ENCODE peak calls at places on chromosomes 11 and 22, in five cellular contexts. N, Y, U, A and Q are unnamed samples.
A peak's percentile ranks its signal among the peaks of the same experiment; 100 is the strongest.

GRCh38 chr11:72233773-72234513 is 9.4 kb downstream of the INPPL1 start:
- DNase-seq in N (no peak), Y (no peak), U (no peak), A (no peak), Q (no peak)

GRCh38 chr22:25201557-25202273 is 2.1 kb downstream of the CRYBB3 start:
- DNase-seq in N (no peak), Y (no peak), U (no peak), A (no peak), Q (no peak)

GRCh38 chr11:12756101-12756500 is 81.9 kb downstream of the TEAD1 start:
- DNase-seq in N (no peak), Y (no peak), U (no peak), A (no peak), Q (no peak)

GRCh38 chr22:35023692-35024363 is 42.1 kb upstream of the ISX start:
- DNase-seq in N (peak; percentile 72), Y (peak; percentile 55), U (peak; percentile 32), A (peak; percentile 52), Q (peak; percentile 60)

GRCh38 chr11:1701041-1701807 is 4.2 kb downstream of the KRTAP5-6 start:
- DNase-seq in N (no peak), Y (no peak), U (no peak), A (no peak), Q (peak; percentile 63)

GRCh38 chr11:123196060-123196714 is 1.1 kb upstream of the CLMP start:
- DNase-seq in N (no peak), Y (no peak), U (no peak), A (no peak), Q (no peak)

GRCh38 chr11:19628018-19628417 is 84.6 kb upstream of the NAV2 start:
- DNase-seq in N (peak; percentile 87), Y (peak; percentile 90), U (peak; percentile 68), A (peak; percentile 64), Q (no peak)

GRCh38 chr11:76770642-76771445 is 12.3 kb upstream of the TSKU start:
- DNase-seq in N (no peak), Y (peak; percentile 77), U (peak; percentile 84), A (no peak), Q (no peak)

GRCh38 chr11:102924851-102925380 is 30.6 kb downstream of the MMP13 start:
- DNase-seq in N (no peak), Y (no peak), U (peak; percentile 34), A (no peak), Q (no peak)

GRCh38 chr11:107722671-107723070 is 10.8 kb upstream of the SLN start:
- DNase-seq in N (no peak), Y (no peak), U (no peak), A (no peak), Q (no peak)

GRCh38 chr11:112958670-112959069 is 2.5 kb upstream of the NCAM1 start:
- DNase-seq in N (no peak), Y (peak; percentile 66), U (peak; percentile 21), A (no peak), Q (no peak)

GRCh38 chr11:30596832-30597231 is 10.7 kb upstream of the MPPED2 start:
- DNase-seq in N (no peak), Y (no peak), U (no peak), A (no peak), Q (no peak)

GRCh38 chr11:120027546-120028180 is 110.2 kb downstream of the TRIM29 start:
- DNase-seq in N (no peak), Y (no peak), U (no peak), A (no peak), Q (no peak)

GRCh38 chr11:58068640-58069039 is 37.9 kb downstream of the OR6Q1 start:
- DNase-seq in N (no peak), Y (no peak), U (no peak), A (no peak), Q (peak; percentile 40)

GRCh38 chr22:44172370-44173108 is 8.2 kb upstream of the PARVG start:
- DNase-seq in N (no peak), Y (no peak), U (no peak), A (peak; percentile 60), Q (peak; percentile 89)

GRCh38 chr11:69137148-69137844 is 18.4 kb upstream of the SMIM38 start:
- DNase-seq in N (no peak), Y (no peak), U (no peak), A (no peak), Q (no peak)

GRCh38 chr11:64610596-64610995 is 19.6 kb downstream of the SLC22A12 start:
- DNase-seq in N (no peak), Y (no peak), U (no peak), A (no peak), Q (no peak)

GRCh38 chr22:19429950-19430889 is 1.3 kb downstream of the HIRA start:
- DNase-seq in N (no peak), Y (peak; percentile 82), U (peak; percentile 46), A (no peak), Q (peak; percentile 67)

GRCh38 chr22:28019881-28020861 is 101.1 kb upstream of the PITPNB start:
- DNase-seq in N (peak; percentile 76), Y (peak; percentile 66), U (peak; percentile 23), A (peak; percentile 70), Q (peak; percentile 77)

GRCh38 chr22:28017558-28017820 is 98.4 kb upstream of the PITPNB start:
- DNase-seq in N (peak; percentile 42), Y (no peak), U (no peak), A (no peak), Q (no peak)

GRCh38 chr22:28017859-28018258 is 98.8 kb upstream of the PITPNB start:
- DNase-seq in N (peak; percentile 38), Y (no peak), U (no peak), A (peak; percentile 19), Q (no peak)

GRCh38 chr22:28018461-28018927 is 99.4 kb upstream of the PITPNB start:
- DNase-seq in N (peak; percentile 25), Y (no peak), U (no peak), A (peak; percentile 16), Q (no peak)

DNA sequence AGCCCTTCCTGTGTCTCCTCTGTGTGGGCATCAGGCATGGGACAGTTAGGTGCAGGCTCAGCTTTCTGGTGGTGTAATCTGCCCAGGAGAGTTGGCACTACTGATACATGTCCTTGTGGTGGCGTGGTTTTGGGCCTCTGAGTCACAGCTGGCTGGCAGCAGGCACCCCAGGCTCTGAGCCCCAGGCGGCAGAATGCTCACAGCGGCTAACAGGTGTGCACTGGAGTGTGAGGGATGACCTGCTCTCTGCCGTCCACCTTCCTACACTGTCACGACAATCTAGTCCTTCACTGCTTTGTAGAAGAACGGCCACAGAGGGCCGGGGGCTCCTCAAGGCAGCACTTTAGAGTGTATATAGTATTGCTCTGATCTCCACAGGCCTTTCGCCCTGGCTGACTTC is 100.3 kb upstream of the PITPNB start:
- DNase-seq in N (peak; percentile 49), Y (no peak), U (peak; percentile 60), A (peak; percentile 18), Q (no peak)
- TF ChIP-seq CTCF in N (no peak), Y (no peak), U (peak; percentile 4), A (no peak), Q (no peak)

GRCh38 chr22:23898006-23898974 is 4.1 kb downstream of the MIF start:
- DNase-seq in N (no peak), Y (no peak), U (no peak), A (no peak), Q (no peak)
- H3K4me3 ChIP-seq in N (no peak overlapping the region), Y (no peak overlapping the region), U (no peak overlapping the region), A (no peak overlapping the region), Q (no peak overlapping the region)

GRCh38 chr22:40529817-40530216 is 106.7 kb downstream of the MRTFA start:
- DNase-seq in N (no peak), Y (no peak), U (no peak), A (no peak), Q (no peak)
- H3K27ac ChIP-seq in N (no peak overlapping the region), Y (no peak overlapping the region), U (no peak overlapping the region), A (no peak overlapping the region), Q (no peak overlapping the region)

DNA sequence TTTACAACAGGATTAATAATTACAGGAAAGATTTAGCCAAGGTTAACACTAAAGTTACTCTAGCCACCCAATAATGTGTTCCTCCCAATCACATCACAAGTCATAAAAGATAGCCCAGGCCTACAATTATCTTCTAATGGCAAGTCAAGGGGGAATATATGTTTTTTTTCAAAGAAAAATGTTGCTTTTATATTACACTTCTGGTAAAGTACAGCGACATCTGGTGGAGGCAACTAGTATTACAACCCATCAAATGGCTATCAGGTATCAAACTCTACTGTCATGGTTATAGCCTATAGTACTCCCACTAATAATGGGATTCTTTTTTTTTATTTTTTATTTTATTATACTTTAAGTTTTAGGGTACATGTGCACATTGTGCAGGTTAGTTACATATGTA is 71.8 kb downstream of the XRRA1 start:
- DNase-seq in N (no peak), Y (peak; percentile 3), U (no peak), A (no peak), Q (peak; percentile 31)
- TF ChIP-seq CTCF in N (peak; percentile 22), Y (peak; percentile 57), U (peak; percentile 52), A (peak; percentile 20), Q (peak; percentile 58)

GRCh38 chr11:34250732-34251639 is 106.8 kb downstream of the ABTB2 start:
- DNase-seq in N (no peak), Y (no peak), U (peak; percentile 84), A (peak; percentile 50), Q (peak; percentile 94)
- H3K4me3 ChIP-seq in N (no peak overlapping the region), Y (no peak overlapping the region), U (no peak overlapping the region), A (peak overlapping the region; percentile 17), Q (peak overlapping the region; percentile 1)

GRCh38 chr11:10631761-10632160 is 61.8 kb downstream of the IRAG1 start:
- DNase-seq in N (no peak), Y (no peak), U (no peak), A (no peak), Q (no peak)
- H3K27ac ChIP-seq in N (no peak overlapping the region), Y (no peak overlapping the region), U (no peak overlapping the region), A (no peak overlapping the region), Q (no peak overlapping the region)

GRCh38 chr11:110711776-110712642 is at the start of gene ARHGAP20:
- DNase-seq in N (peak; percentile 54), Y (peak; percentile 83), U (peak; percentile 28), A (peak; percentile 61), Q (peak; percentile 91)
- TF ChIP-seq CTCF in N (no peak), Y (no peak), U (no peak), A (no peak), Q (no peak)

GRCh38 chr11:66026017-66026529 is at the start of gene CATSPER1:
- DNase-seq in N (no peak), Y (no peak), U (no peak), A (no peak), Q (no peak)
- H3K4me3 ChIP-seq in N (no peak within 1 kb of the TSS), Y (no peak within 1 kb of the TSS), U (no peak within 1 kb of the TSS), A (no peak within 1 kb of the TSS), Q (no peak within 1 kb of the TSS)